ENCODE peak calls at places on chromosomes 7 and 10, in six cellular contexts. D is SK-MEL-5, K is fibroblast of the conjunctiva, P is M059J, F is COLO829, R is fibroblast of mammary gland. S is an unnamed sample.

GRCh38 chr10:62456611-62457101 is 82.5 kb downstream of the ZNF365 start:
- DNase-seq in P (no peak), K (no peak), F (no peak), D (no peak), R (peak), S (no peak)

GRCh38 chr7:27962250-27962649 is 218.3 kb downstream of the JAZF1 start:
- DNase-seq in R (peak), F (no peak), K (no peak), P (peak), D (no peak), S (no peak)

GRCh38 chr10:29105516-29106215 is 183.2 kb upstream of the LYZL1 start:
- DNase-seq in D (no peak), K (no peak), R (no peak), F (peak), P (peak), S (peak)

GRCh38 chr10:99521474-99522077 is 11.2 kb upstream of the NKX2-3 start:
- DNase-seq in F (no peak), K (no peak), D (no peak), P (no peak), R (no peak), S (no peak)

GRCh38 chr10:26527018-26527417 is 88.9 kb downstream of the APBB1IP start:
- DNase-seq in P (no peak), R (no peak), D (no peak), K (no peak), F (no peak), S (no peak)

GRCh38 chr7:16083931-16084330 is 337.4 kb downstream of the CRPPA start:
- DNase-seq in F (peak), D (no peak), R (no peak), K (no peak), P (peak), S (no peak)

GRCh38 chr7:157751951-157752673 is 415.3 kb downstream of the DNAJB6 start:
- DNase-seq in R (no peak), D (no peak), P (no peak), K (no peak), F (no peak), S (no peak)

GRCh38 chr10:5036511-5036910 is 32.9 kb upstream of the AKR1C2 start:
- DNase-seq in D (no peak), F (no peak), P (no peak), R (no peak), K (no peak), S (no peak)

GRCh38 chr10:124712704-124713407 is 31.3 kb downstream of the FAM53B start:
- DNase-seq in K (no peak), D (no peak), R (no peak), F (no peak), P (no peak), S (no peak)

GRCh38 chr10:45373003-45373782 is 823 bp upstream of the ALOX5 start:
- DNase-seq in R (no peak), P (no peak), D (no peak), K (no peak), F (no peak), S (no peak)

GRCh38 chr10:101781984-101782810 is 1.0 kb downstream of the NPM3 start:
- DNase-seq in F (no peak), D (no peak), R (no peak), P (no peak), K (no peak), S (no peak)

GRCh38 chr10:118017850-118018249 is 28.9 kb downstream of the RAB11FIP2 start:
- DNase-seq in K (no peak), D (no peak), R (no peak), P (no peak), F (no peak), S (no peak)

GRCh38 chr7:822692-823276 is 9.5 kb upstream of the SUN1 start:
- DNase-seq in P (no peak), K (no peak), D (no peak), F (no peak), R (no peak), S (no peak)

GRCh38 chr7:114662002-114662677 is 247.5 kb downstream of the FOXP2 start:
- DNase-seq in K (no peak), F (no peak), R (no peak), P (no peak), D (no peak), S (no peak)

GRCh38 chr10:125081931-125082330 is 78.4 kb downstream of the CTBP2 start:
- DNase-seq in P (no peak), F (no peak), R (no peak), D (no peak), K (no peak), S (no peak)

GRCh38 chr10:98481418-98481945 is 34.7 kb upstream of the HPS1 start:
- DNase-seq in P (no peak), K (no peak), R (no peak), F (no peak), D (no peak), S (no peak)

GRCh38 chr10:129770286-129770685 is 193.8 kb downstream of the EBF3 start:
- DNase-seq in P (no peak), F (no peak), D (no peak), K (no peak), R (no peak), S (no peak)

GRCh38 chr10:104317195-104318095 is 20.8 kb downstream of the ITPRIP start:
- DNase-seq in P (no peak), K (no peak), F (no peak), R (peak), D (no peak), S (peak)

GRCh38 chr7:142855756-142856564 is 1.1 kb downstream of the EPHB6 start:
- DNase-seq in R (peak), K (peak), P (no peak), D (no peak), F (no peak), S (no peak)

GRCh38 chr7:140285938-140286337 is 109.2 kb upstream of the KDM7A start:
- DNase-seq in R (no peak), F (no peak), D (no peak), K (no peak), P (no peak), S (no peak)

GRCh38 chr10:131352765-131353290 is 41.3 kb upstream of the TCERG1L start:
- DNase-seq in K (no peak), R (no peak), D (no peak), F (no peak), P (no peak), S (no peak)

GRCh38 chr7:151167197-151167911 is at the start of gene GBX1:
- DNase-seq in D (no peak), F (no peak), R (no peak), K (no peak), P (no peak), S (no peak)

GRCh38 chr10:99433378-99434020 is 3.1 kb upstream of the GOT1 start:
- DNase-seq in R (peak), P (peak), K (no peak), F (no peak), D (no peak), S (no peak)

GRCh38 chr7:28292826-28293528 is 112.4 kb upstream of the JAZF1 start:
- DNase-seq in F (no peak), P (peak), D (no peak), K (no peak), R (no peak), S (peak)

S was measured in A172.